ENCODE peak calls at places on chromosomes 11 and 22, in six cellular contexts. H is epithelial cell of esophagus; J is foreskin keratinocyte; S is CD4-positive, alpha-beta T cell; V is RWPE2; W is fibroblast of lung. Y is an unnamed sample.

GRCh38 chr11:28537822-28538221 is 429.6 kb downstream of the METTL15 start:
- DNase-seq in V (no peak), H (no peak), J (no peak), W (peak; percentile 26), S (no peak), Y (no peak)

GRCh38 chr11:129146196-129146595 is 45.9 kb downstream of the ARHGAP32 start:
- DNase-seq in H (peak; percentile 54), J (peak; percentile 35), V (no peak), S (no peak), W (peak; percentile 73), Y (no peak)

GRCh38 chr11:2128512-2129322 is 10.5 kb downstream of the IGF2 start:
- DNase-seq in H (no peak), V (no peak), W (no peak), J (no peak), S (no peak), Y (no peak)

GRCh38 chr11:47533690-47534135 is 19.2 kb downstream of the CELF1 start:
- DNase-seq in W (peak; percentile 92), V (no peak), H (no peak), J (no peak), S (no peak), Y (no peak)

GRCh38 chr11:693415-693831 is 1.6 kb downstream of the DEAF1 start:
- DNase-seq in W (peak; percentile 36), H (peak; percentile 43), S (no peak), J (peak; percentile 28), V (no peak), Y (no peak)

GRCh38 chr22:41180926-41181325 is 24.2 kb upstream of the L3MBTL2 start:
- DNase-seq in V (no peak), J (no peak), H (no peak), S (no peak), W (no peak), Y (no peak)

GRCh38 chr11:110621826-110622225 is 90.4 kb downstream of the ARHGAP20 start:
- DNase-seq in V (no peak), J (no peak), H (no peak), S (no peak), W (peak; percentile 4), Y (no peak)

GRCh38 chr22:20805972-20806471 is 32.1 kb downstream of the SERPIND1 start:
- DNase-seq in H (no peak), S (no peak), J (peak; percentile 6), V (no peak), W (no peak), Y (no peak)

GRCh38 chr11:27233654-27234042 is 129.4 kb downstream of the CCDC34 start:
- DNase-seq in V (no peak), S (no peak), J (no peak), W (no peak), H (no peak), Y (no peak)

GRCh38 chr22:46067159-46068111 is 82.9 kb upstream of the PPARA start:
- DNase-seq in H (no peak), J (no peak), V (no peak), S (no peak), W (peak; percentile 66), Y (no peak)

GRCh38 chr11:12017865-12018453 is 9.5 kb upstream of the DKK3 start:
- DNase-seq in J (no peak), S (no peak), V (no peak), W (no peak), H (no peak), Y (no peak)

GRCh38 chr22:22576244-22576988 is 17.4 kb upstream of the PRAME start:
- DNase-seq in S (peak; percentile 2), H (peak; percentile 45), J (peak; percentile 11), W (peak; percentile 43), V (no peak), Y (no peak)

GRCh38 chr11:65489061-65489705 is 9.7 kb upstream of the MALAT1 start:
- DNase-seq in S (no peak), W (peak; percentile 42), V (no peak), J (no peak), H (no peak), Y (no peak)

GRCh38 chr11:73386026-73386425 is 9.8 kb downstream of the RELT start:
- DNase-seq in W (no peak), V (no peak), H (no peak), S (no peak), J (no peak), Y (no peak)

GRCh38 chr22:45334068-45334467 is 24.3 kb downstream of the FAM118A start:
- DNase-seq in S (no peak), J (peak; percentile 89), W (no peak), V (no peak), H (peak; percentile 85), Y (no peak)

GRCh38 chr11:102599642-102600261 is 25.4 kb downstream of the MMP20 start:
- DNase-seq in H (peak; percentile 95), V (no peak), W (peak; percentile 90), S (no peak), J (peak; percentile 96), Y (no peak)

GRCh38 chr22:42877597-42878340 is 20.7 kb upstream of the ARFGAP3 start:
- DNase-seq in S (no peak), W (no peak), V (no peak), J (no peak), H (no peak), Y (no peak)

GRCh38 chr11:65498042-65498726 is 661 bp upstream of the MALAT1 start:
- DNase-seq in V (no peak), H (peak; percentile 69), W (peak; percentile 79), J (peak; percentile 54), S (peak; percentile 45), Y (peak; percentile 46)

GRCh38 chr11:1398506-1399235 is 8.9 kb downstream of the BRSK2 start:
- DNase-seq in W (no peak), V (no peak), H (no peak), S (no peak), J (no peak), Y (no peak)

DNA sequence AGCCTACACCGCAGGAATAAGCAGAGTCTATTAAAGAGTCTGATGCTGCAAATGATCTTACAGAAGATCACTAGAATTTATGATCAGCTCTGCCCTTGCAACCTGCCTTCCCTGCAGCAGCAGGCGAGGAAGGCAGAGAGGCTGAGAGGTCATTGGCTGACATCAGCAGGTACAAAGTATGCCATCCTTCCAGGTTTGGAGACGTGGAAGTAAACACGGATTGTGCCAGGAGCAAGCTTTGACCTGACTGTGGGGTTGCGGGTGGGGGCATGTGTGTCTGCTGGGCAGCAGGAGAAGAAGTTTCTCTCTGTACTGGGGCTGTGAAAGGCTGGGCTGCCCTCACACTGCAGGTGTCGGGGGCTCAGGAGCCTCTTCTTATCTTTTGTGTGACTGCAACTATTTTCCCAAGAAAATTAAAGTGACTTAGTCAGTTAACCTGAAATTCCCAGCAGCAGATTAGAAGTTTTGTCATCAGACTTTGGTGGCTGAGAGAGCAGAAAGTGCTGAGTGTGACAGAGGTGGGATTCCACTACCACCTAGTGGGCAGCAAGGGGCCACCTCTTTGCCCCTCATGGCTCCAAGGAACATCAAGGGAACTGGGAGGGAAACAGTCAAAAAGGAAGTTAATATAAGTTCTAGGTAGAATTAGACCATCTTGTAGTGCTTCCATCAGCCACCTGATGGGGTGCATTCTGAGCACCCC is 565.9 kb downstream of the ETS1 start:
- DNase-seq in H (no peak), J (no peak), S (no peak), W (peak; percentile 31), V (no peak), Y (no peak)
- TF ChIP-seq CTCF in H (peak; percentile 22), J (peak; percentile 50), S (no peak), W (peak; percentile 35), V (peak; percentile 47), Y (no peak)

DNA sequence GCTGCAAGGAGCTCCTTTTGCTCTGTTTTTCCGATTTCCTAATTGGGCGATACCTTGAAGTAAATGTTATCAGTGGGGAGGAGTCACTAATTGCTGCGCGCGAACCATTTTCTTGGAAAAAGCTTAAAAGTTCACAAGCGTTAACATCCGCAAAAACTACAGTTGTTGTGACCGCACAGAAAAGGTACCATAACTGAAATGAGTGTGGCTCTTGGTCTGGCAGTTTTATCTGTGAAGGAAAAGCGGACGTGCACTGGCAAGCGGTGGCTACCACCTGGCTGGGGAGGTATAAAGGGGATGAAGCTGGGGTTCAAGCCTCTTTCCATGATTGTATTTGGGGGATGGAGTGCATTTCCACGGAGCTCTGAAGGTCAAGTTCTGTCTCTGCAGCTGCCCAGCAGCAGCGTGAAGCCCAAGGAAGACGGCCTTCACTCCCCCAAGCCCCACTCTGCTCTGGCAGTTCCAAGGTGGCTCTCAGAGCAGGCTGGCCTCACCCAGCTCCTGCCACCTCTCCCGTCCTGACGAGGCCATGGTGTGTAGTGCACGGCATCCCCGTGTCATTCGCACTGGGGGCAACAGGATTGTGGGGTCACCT is 27.5 kb downstream of the MOV10L1 start:
- DNase-seq in W (no peak), J (no peak), V (no peak), H (no peak), S (no peak), Y (no peak)
- TF ChIP-seq CTCF in W (no peak), J (no peak), V (no peak), H (no peak), S (no peak), Y (no peak)

GRCh38 chr11:86742436-86742805 is 57.9 kb upstream of the PRSS23 start:
- DNase-seq in V (no peak), H (no peak), W (no peak), S (no peak), J (no peak), Y (no peak)

GRCh38 chr11:86740628-86741488 is 59.5 kb upstream of the PRSS23 start:
- DNase-seq in H (peak; percentile 94), V (peak; percentile 81), S (no peak), W (peak; percentile 98), J (peak; percentile 94), Y (no peak)

GRCh38 chr11:86743223-86744118 is 56.9 kb upstream of the PRSS23 start:
- DNase-seq in S (no peak), W (peak; percentile 97), V (peak; percentile 87), H (peak; percentile 97), J (peak; percentile 100), Y (no peak)

GRCh38 chr11:86738615-86739014 is 61.7 kb upstream of the PRSS23 start:
- DNase-seq in V (no peak), H (no peak), W (no peak), J (no peak), S (no peak), Y (no peak)

DNA sequence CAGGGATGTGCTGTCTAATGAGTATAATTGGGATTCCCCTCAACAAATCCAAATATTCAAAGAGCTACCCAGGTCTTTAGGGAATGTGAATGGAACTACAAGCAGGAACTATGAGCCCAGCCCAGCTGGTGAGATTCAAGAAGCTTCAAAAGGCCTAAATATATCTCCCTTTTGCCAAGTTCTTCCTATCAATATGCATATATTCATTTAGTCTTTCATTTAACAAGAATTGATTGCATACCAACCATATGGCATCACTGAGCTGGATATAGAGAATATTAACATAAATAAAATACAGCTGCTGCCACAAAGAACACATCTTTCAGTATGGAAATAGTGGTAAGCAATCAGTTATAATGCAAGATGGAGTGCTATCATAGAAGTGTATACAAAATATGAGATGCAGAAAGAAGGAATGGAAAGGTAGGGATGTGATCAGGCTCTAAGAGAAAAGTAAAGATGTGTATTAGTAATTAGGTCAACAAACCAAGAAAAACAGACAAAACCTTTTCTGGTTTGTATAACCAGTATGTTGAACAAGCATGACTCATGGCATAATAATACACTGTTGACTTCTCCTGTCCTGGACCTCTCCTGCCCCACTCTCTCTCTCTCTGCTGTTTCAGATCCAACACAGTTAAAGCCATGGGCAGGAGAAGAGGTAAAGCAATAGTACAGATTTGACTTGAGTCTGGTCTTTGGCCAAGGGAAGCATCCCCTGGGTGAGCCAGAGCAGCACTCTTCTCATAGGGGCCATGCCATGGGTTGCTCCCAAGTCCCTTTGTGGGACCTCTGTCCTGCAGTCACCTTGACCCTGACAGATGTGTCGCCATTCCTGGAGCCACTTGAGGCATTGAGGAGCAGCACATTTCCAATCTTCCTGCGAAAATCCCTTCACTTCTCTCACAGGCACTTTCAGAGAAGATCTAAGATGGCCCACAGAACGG is 58.6 kb upstream of the PRSS23 start:
- DNase-seq in J (peak; percentile 82), W (peak; percentile 74), H (peak; percentile 89), S (no peak), V (no peak), Y (no peak)
- TF ChIP-seq CTCF in J (no peak), W (no peak), H (no peak), S (no peak), V (no peak), Y (no peak)

GRCh38 chr11:7690648-7691047 is 15.6 kb downstream of the OVCH2 start:
- DNase-seq in J (peak; percentile 20), H (peak; percentile 38), S (no peak), V (no peak), W (peak; percentile 59), Y (no peak)
- TF ChIP-seq CTCF in J (no peak), H (no peak), S (no peak), V (peak; percentile 22), W (no peak), Y (no peak)

Y was measured in omental fat pad.